ENCODE peak calls at places on chromosomes 3 and 15, in four cellular contexts. One of them, this sample, is unnamed.

GRCh38 chr3:183491923-183492848 is 63.3 kb downstream of the KLHL6 start:
- DNase-seq in HCT116: no peak
- DNase-seq in BE2C: no peak
- DNase-seq in breast epithelium: no peak
- DNase-seq in this sample: no peak

GRCh38 chr3:52240059-52240885 is 1.3 kb upstream of the TWF2 start:
- DNase-seq in HCT116: peak; percentile 67
- DNase-seq in BE2C: peak; percentile 88
- DNase-seq in breast epithelium: no peak
- DNase-seq in this sample: no peak

GRCh38 chr3:33128706-33129105 is 14.9 kb downstream of the CRTAP start:
- DNase-seq in HCT116: no peak
- DNase-seq in BE2C: no peak
- DNase-seq in breast epithelium: no peak
- DNase-seq in this sample: no peak

GRCh38 chr3:169246158-169246557 is 417.4 kb downstream of the MECOM start:
- DNase-seq in HCT116: no peak
- DNase-seq in BE2C: no peak
- DNase-seq in breast epithelium: no peak
- DNase-seq in this sample: no peak

GRCh38 chr3:54427951-54428871 is 305.9 kb downstream of the CACNA2D3 start:
- DNase-seq in HCT116: peak; percentile 36
- DNase-seq in BE2C: peak; percentile 58
- DNase-seq in breast epithelium: no peak
- DNase-seq in this sample: peak; percentile 15

GRCh38 chr15:86063328-86064180 is 16.1 kb upstream of the AGBL1 start:
- DNase-seq in HCT116: no peak
- DNase-seq in BE2C: no peak
- DNase-seq in breast epithelium: no peak
- DNase-seq in this sample: no peak

GRCh38 chr3:143109861-143110260 is 9.7 kb upstream of the CHST2 start:
- DNase-seq in HCT116: no peak
- DNase-seq in BE2C: no peak
- DNase-seq in breast epithelium: no peak
- DNase-seq in this sample: no peak

GRCh38 chr15:92621972-92622533 is 33.5 kb downstream of the FAM174B start:
- DNase-seq in HCT116: no peak
- DNase-seq in BE2C: no peak
- DNase-seq in breast epithelium: no peak
- DNase-seq in this sample: no peak

GRCh38 chr3:193053031-193053430 is 135.4 kb upstream of the MB21D2 start:
- DNase-seq in HCT116: no peak
- DNase-seq in BE2C: no peak
- DNase-seq in breast epithelium: no peak
- DNase-seq in this sample: no peak

GRCh38 chr15:75456710-75457109 is 5.2 kb upstream of the SIN3A start:
- DNase-seq in HCT116: no peak
- DNase-seq in BE2C: no peak
- DNase-seq in breast epithelium: no peak
- DNase-seq in this sample: no peak

GRCh38 chr15:43184407-43185160 is 619 bp upstream of the CCNDBP1 start:
- DNase-seq in HCT116: no peak
- DNase-seq in BE2C: no peak
- DNase-seq in breast epithelium: no peak
- DNase-seq in this sample: no peak

GRCh38 chr15:69145694-69146492 is 14.5 kb upstream of the GLCE start:
- DNase-seq in HCT116: no peak
- DNase-seq in BE2C: peak; percentile 62
- DNase-seq in breast epithelium: no peak
- DNase-seq in this sample: no peak

GRCh38 chr15:67048281-67049279 is 16.8 kb upstream of the SMAD3 start:
- DNase-seq in HCT116: no peak
- DNase-seq in BE2C: no peak
- DNase-seq in breast epithelium: no peak
- DNase-seq in this sample: no peak

GRCh38 chr15:82079736-82080135 is 33.9 kb upstream of the MEX3B start:
- DNase-seq in HCT116: no peak
- DNase-seq in BE2C: no peak
- DNase-seq in breast epithelium: no peak
- DNase-seq in this sample: no peak

GRCh38 chr15:71202712-71203111 is 87.4 kb downstream of the THSD4 start:
- DNase-seq in HCT116: no peak
- DNase-seq in BE2C: no peak
- DNase-seq in breast epithelium: no peak
- DNase-seq in this sample: no peak

GRCh38 chr15:88166330-88166993 is 90.1 kb downstream of the NTRK3 start:
- DNase-seq in HCT116: no peak
- DNase-seq in BE2C: no peak
- DNase-seq in breast epithelium: no peak
- DNase-seq in this sample: no peak

GRCh38 chr3:185878920-185879319 is 54.1 kb upstream of the IGF2BP2 start:
- DNase-seq in HCT116: no peak
- DNase-seq in BE2C: no peak
- DNase-seq in breast epithelium: no peak
- DNase-seq in this sample: no peak

GRCh38 chr15:64163662-64164362 is 990 bp upstream of the PPIB start:
- DNase-seq in HCT116: no peak
- DNase-seq in BE2C: no peak
- DNase-seq in breast epithelium: no peak
- DNase-seq in this sample: no peak

GRCh38 chr3:171556133-171556532 is 95.9 kb upstream of the TNIK start:
- DNase-seq in HCT116: no peak
- DNase-seq in BE2C: peak; percentile 68
- DNase-seq in breast epithelium: no peak
- DNase-seq in this sample: no peak

GRCh38 chr3:100869787-100870186 is 123.4 kb downstream of the ABI3BP start:
- DNase-seq in HCT116: no peak
- DNase-seq in BE2C: no peak
- DNase-seq in breast epithelium: no peak
- DNase-seq in this sample: no peak

GRCh38 chr15:75025102-75025501 is 1.7 kb downstream of the PPCDC start:
- DNase-seq in HCT116: no peak
- DNase-seq in BE2C: no peak
- DNase-seq in breast epithelium: no peak
- DNase-seq in this sample: no peak

GRCh38 chr3:156727519-156728205 is 53.3 kb downstream of the TIPARP start:
- DNase-seq in HCT116: no peak
- DNase-seq in BE2C: no peak
- DNase-seq in breast epithelium: no peak
- DNase-seq in this sample: no peak

GRCh38 chr3:197487911-197488391 is 67.8 kb downstream of the BDH1 start:
- DNase-seq in HCT116: no peak
- DNase-seq in BE2C: peak; percentile 79
- DNase-seq in breast epithelium: peak; percentile 72
- DNase-seq in this sample: no peak

GRCh38 chr3:120145498-120146285 is 51.4 kb upstream of the GSK3B start:
- DNase-seq in HCT116: peak; percentile 55
- DNase-seq in BE2C: no peak
- DNase-seq in breast epithelium: no peak
- DNase-seq in this sample: no peak

GRCh38 chr15:88990185-88990679 is 77.1 kb upstream of the MFGE8 start:
- DNase-seq in HCT116: no peak
- DNase-seq in BE2C: peak; percentile 52
- DNase-seq in breast epithelium: no peak
- DNase-seq in this sample: no peak

GRCh38 chr3:186644683-186645082 is 4.5 kb downstream of the FETUB start:
- DNase-seq in HCT116: no peak
- DNase-seq in BE2C: no peak
- DNase-seq in breast epithelium: no peak
- DNase-seq in this sample: no peak

GRCh38 chr3:61080737-61081445 is 170.4 kb downstream of the FHIT start:
- DNase-seq in HCT116: no peak
- DNase-seq in BE2C: no peak
- DNase-seq in breast epithelium: no peak
- DNase-seq in this sample: no peak

GRCh38 chr3:197463279-197463678 is 92.5 kb downstream of the BDH1 start:
- DNase-seq in HCT116: no peak
- DNase-seq in BE2C: no peak
- DNase-seq in breast epithelium: no peak
- DNase-seq in this sample: no peak

GRCh38 chr3:99846472-99846871 is 28.8 kb downstream of the CMSS1 start:
- DNase-seq in HCT116: no peak
- DNase-seq in BE2C: no peak
- DNase-seq in breast epithelium: no peak
- DNase-seq in this sample: no peak

GRCh38 chr15:42111924-42112323 is 17.6 kb upstream of the PLA2G4D start:
- DNase-seq in HCT116: no peak
- DNase-seq in BE2C: no peak
- DNase-seq in breast epithelium: no peak
- DNase-seq in this sample: no peak

GRCh38 chr3:126711361-126711760 is 7.3 kb downstream of the CHCHD6 start:
- DNase-seq in HCT116: no peak
- DNase-seq in BE2C: no peak
- DNase-seq in breast epithelium: no peak
- DNase-seq in this sample: no peak

GRCh38 chr3:34969513-34969912 is 669.8 kb upstream of the ARPP21 start:
- DNase-seq in HCT116: no peak
- DNase-seq in BE2C: no peak
- DNase-seq in breast epithelium: no peak
- DNase-seq in this sample: no peak

GRCh38 chr15:60798821-60799220 is 319.9 kb upstream of the ICE2 start:
- DNase-seq in HCT116: no peak
- DNase-seq in BE2C: no peak
- DNase-seq in breast epithelium: no peak
- DNase-seq in this sample: no peak

GRCh38 chr3:99126291-99126690 is 224.8 kb upstream of the DCBLD2 start:
- DNase-seq in HCT116: no peak
- DNase-seq in BE2C: no peak
- DNase-seq in breast epithelium: no peak
- DNase-seq in this sample: no peak

DNA sequence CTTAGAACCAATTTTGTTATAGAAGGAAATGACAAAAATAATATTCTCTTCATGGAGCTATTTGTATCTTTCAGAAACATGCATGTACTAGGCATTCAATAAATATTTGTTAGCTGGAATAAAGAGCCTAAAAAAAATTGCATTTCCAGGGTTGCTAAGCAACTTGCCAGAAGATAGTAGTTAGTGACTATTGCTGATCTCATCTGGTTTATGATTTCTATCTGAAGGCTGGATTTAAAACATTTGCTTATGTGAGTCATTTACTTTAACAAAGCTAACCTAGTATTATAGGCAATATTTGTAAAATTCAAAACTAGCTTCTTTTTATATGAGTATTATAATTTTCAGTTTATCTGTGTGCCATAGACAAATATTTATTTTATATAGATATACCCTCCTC is 78.4 kb downstream of the NAALADL2 start:
- DNase-seq in HCT116: no peak
- DNase-seq in BE2C: no peak
- DNase-seq in breast epithelium: no peak
- DNase-seq in this sample: no peak
- H3K4me3 ChIP-seq in HCT116: no peak overlapping the region
- H3K4me3 ChIP-seq in BE2C: no peak overlapping the region
- H3K4me3 ChIP-seq in breast epithelium: no peak overlapping the region
- H3K4me3 ChIP-seq in this sample: no peak overlapping the region

DNA sequence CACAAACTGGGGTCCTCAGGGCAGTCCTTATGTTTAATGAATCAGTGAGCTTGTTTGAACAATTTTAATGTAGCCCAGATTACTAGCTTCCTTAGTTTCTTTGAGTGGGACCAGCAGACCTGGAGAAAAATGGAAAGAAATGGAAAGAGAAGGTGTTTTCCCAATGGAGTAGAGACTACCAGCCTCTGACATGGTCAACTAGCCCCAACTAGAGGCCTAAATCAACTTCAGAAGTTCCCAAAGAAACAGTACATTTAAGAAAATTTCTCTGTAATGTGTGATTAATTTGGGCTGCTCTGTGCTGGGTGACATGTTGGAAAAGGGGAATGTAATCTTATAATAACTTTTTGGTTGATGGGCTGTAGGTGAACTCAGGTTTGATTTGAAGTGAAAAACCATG is 310.9 kb downstream of the MFSD1 start:
- DNase-seq in HCT116: no peak
- DNase-seq in BE2C: no peak
- DNase-seq in breast epithelium: no peak
- DNase-seq in this sample: no peak
- H3K4me1 ChIP-seq in HCT116: no peaks in the 10 kb centered on the region
- H3K4me1 ChIP-seq in BE2C: no peaks in the 10 kb centered on the region
- H3K4me1 ChIP-seq in breast epithelium: no peaks in the 10 kb centered on the region
- H3K4me1 ChIP-seq in this sample: no peaks in the 10 kb centered on the region

GRCh38 chr3:134134698-134135415 is 105.1 kb upstream of the SLCO2A1 start:
- DNase-seq in HCT116: no peak
- DNase-seq in BE2C: no peak
- DNase-seq in breast epithelium: no peak
- DNase-seq in this sample: no peak

GRCh38 chr3:134132961-134133360 is 103.2 kb upstream of the SLCO2A1 start:
- DNase-seq in HCT116: no peak
- DNase-seq in BE2C: no peak
- DNase-seq in breast epithelium: no peak
- DNase-seq in this sample: no peak

GRCh38 chr3:134136604-134137003 is 106.9 kb upstream of the SLCO2A1 start:
- DNase-seq in HCT116: no peak
- DNase-seq in BE2C: no peak
- DNase-seq in breast epithelium: no peak
- DNase-seq in this sample: no peak

GRCh38 chr3:134134240-134134639 is 104.5 kb upstream of the SLCO2A1 start:
- DNase-seq in HCT116: no peak
- DNase-seq in BE2C: no peak
- DNase-seq in breast epithelium: no peak
- DNase-seq in this sample: no peak
- H3K4me3 ChIP-seq in HCT116: no peak overlapping the region
- H3K4me3 ChIP-seq in BE2C: no peak overlapping the region
- H3K4me3 ChIP-seq in breast epithelium: no peak overlapping the region
- H3K4me3 ChIP-seq in this sample: no peak overlapping the region

GRCh38 chr3:72340056-72340455 is 508.2 kb downstream of the SHQ1 start:
- DNase-seq in HCT116: no peak
- DNase-seq in BE2C: no peak
- DNase-seq in breast epithelium: no peak
- DNase-seq in this sample: no peak
- H3K4me1 ChIP-seq in HCT116: peaks cover 11% of the 10 kb centered on the region
- H3K4me1 ChIP-seq in BE2C: peaks cover 30% of the 10 kb centered on the region
- H3K4me1 ChIP-seq in breast epithelium: no peaks in the 10 kb centered on the region
- H3K4me1 ChIP-seq in this sample: peaks cover 23% of the 10 kb centered on the region

GRCh38 chr3:139354661-139355060 is 10.8 kb downstream of the MRPS22 start:
- DNase-seq in HCT116: no peak
- DNase-seq in BE2C: no peak
- DNase-seq in breast epithelium: no peak
- DNase-seq in this sample: no peak
- H3K4me3 ChIP-seq in HCT116: no peak overlapping the region
- H3K4me3 ChIP-seq in BE2C: no peak overlapping the region
- H3K4me3 ChIP-seq in breast epithelium: no peak overlapping the region
- H3K4me3 ChIP-seq in this sample: no peak overlapping the region

GRCh38 chr3:10194328-10195071 is 29.8 kb downstream of the IRAK2 start:
- DNase-seq in HCT116: no peak
- DNase-seq in BE2C: no peak
- DNase-seq in breast epithelium: no peak
- DNase-seq in this sample: peak; percentile 70
- H3K4me1 ChIP-seq in HCT116: peaks cover 42% of the 10 kb centered on the region
- H3K4me1 ChIP-seq in BE2C: no peaks in the 10 kb centered on the region
- H3K4me1 ChIP-seq in breast epithelium: peaks cover 38% of the 10 kb centered on the region
- H3K4me1 ChIP-seq in this sample: peaks cover 84% of the 10 kb centered on the region

DNA sequence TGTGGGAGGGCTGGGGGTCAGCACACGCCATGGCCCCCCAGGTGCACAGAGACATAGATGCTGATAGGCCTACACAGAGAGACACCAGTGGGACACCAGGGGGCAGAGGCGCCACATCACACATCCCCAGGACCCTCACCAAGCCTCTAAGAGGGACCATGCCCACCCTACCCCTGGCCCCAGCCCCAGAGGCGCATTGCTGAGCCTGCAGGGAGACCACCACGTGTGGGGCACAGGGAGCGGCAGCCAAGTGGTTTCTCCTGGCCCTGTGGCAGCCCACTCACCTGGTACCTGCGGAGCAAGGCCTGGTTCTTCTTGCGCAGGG is 1.2 kb downstream of the CCDC9B start:
- DNase-seq in HCT116: no peak
- DNase-seq in BE2C: peak; percentile 66
- DNase-seq in breast epithelium: no peak
- DNase-seq in this sample: no peak
- H3K4me3 ChIP-seq in HCT116: peak overlapping the region; percentile 57
- H3K4me3 ChIP-seq in BE2C: peak overlapping the region; percentile 46
- H3K4me3 ChIP-seq in breast epithelium: peak overlapping the region; percentile 36
- H3K4me3 ChIP-seq in this sample: no peak overlapping the region

This sample was measured in naive thymus-derived CD4-positive, alpha-beta T cell.